ENCODE peak calls at places on chromosomes 1 and 21, in four cellular contexts. One of them, this sample, is unnamed.

GRCh38 chr21:34827445-34828235 is 158.8 kb downstream of the CLIC6 start:
- DNase-seq in left lung: no peak
- DNase-seq in NCI-H460: no peak
- DNase-seq in EH: no peak
- DNase-seq in this sample: no peak

GRCh38 chr1:184888505-184888904 is 85.8 kb downstream of the NIBAN1 start:
- DNase-seq in left lung: no peak
- DNase-seq in NCI-H460: no peak
- DNase-seq in EH: peak
- DNase-seq in this sample: peak

GRCh38 chr1:89884718-89885596 is 64.1 kb downstream of the LRRC8D start:
- DNase-seq in left lung: no peak
- DNase-seq in NCI-H460: no peak
- DNase-seq in EH: peak
- DNase-seq in this sample: peak

GRCh38 chr21:43874085-43874785 is 9.2 kb downstream of the AGPAT3 start:
- DNase-seq in left lung: no peak
- DNase-seq in NCI-H460: no peak
- DNase-seq in EH: no peak
- DNase-seq in this sample: no peak

GRCh38 chr1:248818505-248819374 is 7.0 kb downstream of the SH3BP5L start:
- DNase-seq in left lung: no peak
- DNase-seq in NCI-H460: no peak
- DNase-seq in EH: no peak
- DNase-seq in this sample: no peak

GRCh38 chr1:5898266-5898665 is 94.0 kb downstream of the NPHP4 start:
- DNase-seq in left lung: no peak
- DNase-seq in NCI-H460: no peak
- DNase-seq in EH: no peak
- DNase-seq in this sample: no peak

GRCh38 chr1:79519084-79519760 is 512.7 kb upstream of the ADGRL4 start:
- DNase-seq in left lung: no peak
- DNase-seq in NCI-H460: no peak
- DNase-seq in EH: no peak
- DNase-seq in this sample: no peak

GRCh38 chr21:42155045-42155855 is 63.7 kb upstream of the ABCG1 start:
- DNase-seq in left lung: peak
- DNase-seq in NCI-H460: no peak
- DNase-seq in EH: no peak
- DNase-seq in this sample: no peak

GRCh38 chr1:2277741-2278488 is 49.8 kb downstream of the SKI start:
- DNase-seq in left lung: peak
- DNase-seq in NCI-H460: no peak
- DNase-seq in EH: peak
- DNase-seq in this sample: no peak

GRCh38 chr1:98906361-98906760 is 98.3 kb downstream of the PLPPR5 start:
- DNase-seq in left lung: no peak
- DNase-seq in NCI-H460: no peak
- DNase-seq in EH: no peak
- DNase-seq in this sample: no peak

GRCh38 chr1:64129708-64130107 is 73.7 kb upstream of the UBE2U start:
- DNase-seq in left lung: no peak
- DNase-seq in NCI-H460: no peak
- DNase-seq in EH: no peak
- DNase-seq in this sample: no peak